ENCODE peak calls at places on chromosome 1, in ten cellular contexts. C is CD8-positive, alpha-beta memory T cell; F is fibroblast of the aortic adventitia; Z is breast epithelium; E is endothelial cell of umbilical vein; L is fibroblast of lung; V is kidney; Y is HFF-Myc; M is body of pancreas; U is uterus. R is an unnamed sample.
A peak's percentile ranks its signal among the peaks of the same experiment; 100 is the strongest.

GRCh38 chr1:22814176-22815042 is 103.8 kb downstream of the EPHB2 start:
- DNase-seq in E (no peak), U (peak; percentile 61), C (no peak), Z (no peak), L (peak; percentile 58), Y (peak; percentile 42), V (peak; percentile 93), M (peak; percentile 70), F (peak; percentile 34), R (peak; percentile 35)

GRCh38 chr1:41674501-41674900 is 190.0 kb upstream of the EDN2 start:
- DNase-seq in Z (peak; percentile 51), U (no peak), L (no peak), F (no peak), E (no peak), C (no peak), V (no peak), M (no peak), Y (no peak), R (no peak)

GRCh38 chr1:205519541-205520131 is 15.2 kb downstream of the CDK18 start:
- DNase-seq in E (no peak), L (no peak), F (no peak), V (peak; percentile 92), M (no peak), C (no peak), U (peak; percentile 54), Z (no peak), Y (no peak), R (no peak)

GRCh38 chr1:151145158-151146071 is 1.0 kb downstream of the SEMA6C start:
- DNase-seq in U (no peak), Z (no peak), M (no peak), L (peak; percentile 4), V (peak; percentile 79), Y (no peak), C (peak; percentile 17), F (no peak), E (peak; percentile 49), R (no peak)

GRCh38 chr1:48109390-48110009 is 112.3 kb upstream of the TRABD2B start:
- DNase-seq in C (peak; percentile 15), M (peak; percentile 61), Z (no peak), L (peak; percentile 27), V (no peak), U (no peak), F (peak; percentile 74), E (peak; percentile 55), Y (peak; percentile 20), R (peak; percentile 34)

GRCh38 chr1:8705104-8705503 is 112.3 kb downstream of the RERE start:
- DNase-seq in Y (no peak), Z (no peak), E (no peak), V (no peak), F (no peak), M (peak; percentile 20), U (no peak), L (no peak), C (no peak), R (no peak)

GRCh38 chr1:193558491-193559028 is 372.1 kb upstream of the B3GALT2 start:
- DNase-seq in Z (no peak), C (no peak), E (peak; percentile 92), F (peak; percentile 74), V (no peak), U (no peak), Y (peak; percentile 75), M (peak; percentile 52), L (peak; percentile 91), R (no peak)

GRCh38 chr1:67685558-67686271 is 714 bp downstream of the GADD45A start:
- DNase-seq in F (peak; percentile 56), M (peak; percentile 63), Y (no peak), C (peak; percentile 61), Z (peak; percentile 54), L (peak; percentile 47), E (peak; percentile 52), V (peak; percentile 89), U (peak; percentile 52), R (no peak)

GRCh38 chr1:194369060-194369459 is 1182.6 kb upstream of the B3GALT2 start:
- DNase-seq in F (no peak), E (no peak), U (no peak), L (peak; percentile 86), Z (no peak), V (no peak), M (no peak), C (no peak), Y (no peak), R (no peak)

GRCh38 chr1:232260045-232260444 is 369.9 kb downstream of the SIPA1L2 start:
- DNase-seq in E (no peak), M (no peak), V (no peak), Y (no peak), U (no peak), Z (no peak), F (peak; percentile 21), L (peak; percentile 6), C (no peak), R (no peak)

GRCh38 chr1:63321061-63321787 is 1.1 kb upstream of the FOXD3 start:
- DNase-seq in U (no peak), M (no peak), C (peak; percentile 8), F (no peak), Y (no peak), Z (no peak), E (no peak), V (no peak), L (no peak), R (no peak)

GRCh38 chr1:213714645-213715044 is 273.1 kb upstream of the PROX1 start:
- DNase-seq in F (no peak), C (no peak), V (no peak), Z (no peak), U (no peak), E (no peak), Y (no peak), M (no peak), L (no peak), R (no peak)

DNA sequence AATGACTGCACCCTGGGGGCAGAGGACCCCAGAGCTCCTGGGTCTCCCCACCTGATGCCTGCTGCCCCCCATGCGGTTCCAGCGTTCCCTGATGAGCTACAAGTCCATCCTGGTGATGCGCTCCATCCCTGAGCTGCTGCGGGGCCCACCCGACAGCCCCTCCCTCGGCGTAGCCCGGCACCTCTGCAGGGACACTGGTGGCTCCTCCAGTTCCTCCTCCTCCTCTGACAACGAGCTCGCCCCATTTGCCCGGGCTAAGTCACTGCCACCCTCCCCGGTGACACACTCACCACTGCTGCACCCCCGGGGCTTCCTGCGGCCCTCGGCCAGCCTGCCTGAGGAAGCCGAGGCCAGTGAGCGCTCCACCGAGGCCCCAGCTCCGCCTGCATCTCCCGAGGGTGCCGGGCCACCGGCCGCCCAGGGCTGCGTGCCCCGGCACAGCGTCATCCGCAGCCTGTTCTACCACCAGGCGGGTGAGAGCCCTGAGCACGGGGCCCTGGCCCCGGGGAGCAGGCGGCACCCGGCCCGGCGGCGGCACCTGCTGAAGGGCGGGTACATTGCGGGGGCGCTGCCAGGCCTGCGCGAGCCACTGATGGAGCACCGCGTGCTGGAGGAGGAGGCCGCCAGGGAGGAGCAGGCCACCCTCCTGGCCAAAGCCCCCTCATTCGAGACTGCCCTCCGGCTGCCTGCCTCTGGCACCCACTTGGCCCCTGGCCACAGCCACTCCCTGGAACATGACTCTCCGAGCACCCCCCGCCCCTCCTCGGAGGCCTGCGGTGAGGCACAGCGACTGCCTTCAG is 35.5 kb downstream of the TRIM11 start:
- DNase-seq in U (no peak), C (no peak), E (no peak), L (no peak), M (no peak), Z (peak; percentile 50), V (peak; percentile 80), Y (no peak), F (no peak), R (no peak)
- H3K4me3 ChIP-seq in U (no peak overlapping the region), C (no peak overlapping the region), E (no peak overlapping the region), L (no peak overlapping the region), M (no peak overlapping the region), Z (no peak overlapping the region), V (no peak overlapping the region), Y (no peak overlapping the region), F (no peak overlapping the region), R (no peak overlapping the region)

DNA sequence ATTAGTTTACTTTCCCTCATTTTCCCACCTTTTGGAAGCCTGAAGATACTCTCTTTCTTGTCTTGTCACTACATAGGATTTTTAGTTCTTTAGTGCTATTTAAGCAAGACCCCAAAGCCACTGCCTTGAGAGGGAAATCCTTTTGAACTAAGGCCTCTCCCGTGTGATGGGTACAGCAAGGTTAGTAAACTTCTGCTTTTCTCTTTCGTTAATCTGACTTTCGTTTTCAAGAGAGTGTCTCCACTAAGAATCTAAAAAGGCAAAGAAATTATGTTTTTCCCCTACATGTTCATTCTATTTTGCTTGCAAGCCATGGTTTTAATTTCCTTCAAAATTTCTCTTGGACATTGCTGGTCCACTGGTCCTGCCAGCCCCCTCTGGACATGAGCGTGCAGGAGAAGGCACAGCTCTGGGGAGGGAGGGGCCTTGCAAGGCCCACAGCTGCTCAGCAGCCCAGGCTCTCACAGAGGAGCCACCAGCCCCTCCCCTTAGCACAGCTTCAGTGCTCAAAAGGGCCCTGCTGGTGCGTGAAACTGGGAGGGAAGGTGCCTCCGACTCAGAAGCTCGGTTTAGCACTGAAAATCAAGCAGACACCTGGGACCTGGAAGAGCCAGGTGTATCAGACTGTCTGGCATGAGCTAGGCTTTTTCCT is 210.9 kb upstream of the GALNT2 start:
- DNase-seq in E (no peak), C (peak; percentile 13), Y (no peak), F (no peak), U (no peak), Z (no peak), M (peak; percentile 81), V (no peak), L (no peak), R (no peak)
- H3K4me3 ChIP-seq in E (no peak overlapping the region), C (peak overlapping the region; percentile 43), Y (no peak overlapping the region), F (peak overlapping the region; percentile 17), U (no peak overlapping the region), Z (no peak overlapping the region), M (no peak overlapping the region), V (no peak overlapping the region), L (peak overlapping the region; percentile 18), R (no peak overlapping the region)

GRCh38 chr1:203380395-203381150 is 29.7 kb upstream of the FMOD start:
- DNase-seq in V (no peak), F (no peak), L (no peak), M (no peak), E (no peak), Z (no peak), C (no peak), Y (no peak), U (no peak), R (no peak)

GRCh38 chr1:203378529-203379271 is 27.8 kb upstream of the FMOD start:
- DNase-seq in M (no peak), C (no peak), U (peak; percentile 50), Z (no peak), L (no peak), Y (no peak), E (no peak), V (no peak), F (peak; percentile 69), R (no peak)

GRCh38 chr1:203379831-203380230 is 28.9 kb upstream of the FMOD start:
- DNase-seq in C (no peak), L (no peak), M (no peak), U (peak; percentile 52), F (peak; percentile 31), E (peak; percentile 45), Y (no peak), V (no peak), Z (no peak), R (no peak)

GRCh38 chr1:203381151-203381751 is 30.3 kb upstream of the FMOD start:
- DNase-seq in Y (no peak), L (no peak), C (no peak), U (no peak), M (no peak), E (peak; percentile 86), V (no peak), F (no peak), Z (no peak), R (no peak)
- H3K4me3 ChIP-seq in Y (no peak overlapping the region), L (no peak overlapping the region), C (no peak overlapping the region), U (no peak overlapping the region), M (no peak overlapping the region), E (no peak overlapping the region), V (no peak overlapping the region), F (no peak overlapping the region), Z (no peak overlapping the region), R (no peak overlapping the region)

GRCh38 chr1:184050631-184051030 is 899 bp upstream of the TSEN15 start:
- DNase-seq in E (no peak), U (no peak), V (no peak), L (no peak), Z (no peak), F (peak; percentile 65), Y (no peak), M (no peak), C (no peak), R (no peak)
- H3K4me3 ChIP-seq in E (no peak overlapping the region), U (peak overlapping the region; percentile 74), V (peak overlapping the region; percentile 95), L (peak overlapping the region; percentile 77), Z (no peak overlapping the region), F (peak overlapping the region; percentile 85), Y (peak overlapping the region; percentile 91), M (no peak overlapping the region), C (peak overlapping the region; percentile 70), R (peak overlapping the region; percentile 85)

R was measured in AG09309.